ENCODE peak calls at places on chromosomes 4 and X, in five cellular contexts. L, T, D, Z and F are unnamed samples.

GRCh38 chrX:10569946-10570345 is 50.4 kb downstream of the MID1 start:
- DNase-seq in D (no peak), T (no peak), L (no peak), Z (no peak), F (no peak)

GRCh38 chr4:143359794-143360193 is 23.1 kb downstream of the GAB1 start:
- DNase-seq in Z (no peak), D (no peak), L (no peak), T (no peak), F (no peak)

GRCh38 chr4:16026155-16026761 is 57.6 kb downstream of the PROM1 start:
- DNase-seq in T (peak), D (peak), Z (no peak), L (peak), F (peak)

GRCh38 chr4:71411976-71412375 is 73.2 kb downstream of the SLC4A4 start:
- DNase-seq in T (no peak), D (no peak), L (no peak), Z (no peak), F (no peak)

GRCh38 chr4:74675673-74676279 is 118.5 kb downstream of the BTC start:
- DNase-seq in Z (no peak), T (peak), L (no peak), D (peak), F (peak)

GRCh38 chr4:173252024-173252935 is 81.9 kb downstream of the HMGB2 start:
- DNase-seq in Z (no peak), T (no peak), D (peak), L (peak), F (peak)

GRCh38 chrX:39736219-39737211 is 361.2 kb downstream of the BCOR start:
- DNase-seq in T (peak), Z (no peak), D (no peak), L (no peak), F (no peak)

GRCh38 chr4:21948347-21949072 is at the start of gene KCNIP4:
- DNase-seq in Z (no peak), L (no peak), T (peak), D (no peak), F (no peak)

GRCh38 chrX:13268874-13269273 is 51.0 kb downstream of the ATXN3L start:
- DNase-seq in T (no peak), L (no peak), Z (no peak), D (no peak), F (no peak)

GRCh38 chrX:13263560-13264251 is 56.1 kb downstream of the ATXN3L start:
- DNase-seq in D (no peak), T (no peak), L (peak), Z (no peak), F (no peak)

GRCh38 chrX:13270360-13270759 is 49.5 kb downstream of the ATXN3L start:
- DNase-seq in T (no peak), D (no peak), L (no peak), Z (no peak), F (no peak)

GRCh38 chrX:13265549-13266132 is 54.2 kb downstream of the ATXN3L start:
- DNase-seq in L (no peak), Z (no peak), T (no peak), D (no peak), F (no peak)

GRCh38 chrX:13266641-13267420 is 53.0 kb downstream of the ATXN3L start:
- DNase-seq in Z (no peak), T (no peak), D (no peak), L (no peak), F (no peak)
- TF ChIP-seq YY1 in Z (no peak), T (no peak), D (no peak), L (no peak), F (no peak)

DNA sequence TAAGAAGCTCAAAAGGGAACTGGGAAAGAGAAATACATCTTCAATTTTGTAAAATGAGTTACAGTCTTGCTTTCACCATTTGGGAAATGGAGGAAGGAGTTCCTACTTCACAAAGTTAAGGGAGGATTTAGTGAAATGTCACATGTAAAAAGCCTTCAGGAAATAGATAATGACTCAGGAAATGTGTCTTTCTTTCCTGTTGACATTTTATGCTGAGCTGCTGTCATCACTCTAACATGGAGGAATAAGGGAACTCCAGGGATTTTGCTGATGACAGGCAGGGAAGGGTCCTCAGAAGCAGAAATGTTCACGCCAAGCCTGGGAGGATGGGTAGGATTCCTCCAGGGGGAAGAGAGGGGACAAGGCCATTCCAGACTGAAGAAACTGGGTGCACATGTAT is 251.1 kb downstream of the USP46 start:
- DNase-seq in Z (no peak), D (no peak), L (no peak), T (no peak), F (no peak)
- TF ChIP-seq EP300 in Z (no peak), D (no peak), L (no peak), T (no peak), F (no peak)

GRCh38 chr4:109410776-109411175 is 22.8 kb upstream of the SEC24B start:
- DNase-seq in D (no peak), L (no peak), Z (no peak), T (no peak), F (no peak)
- TF ChIP-seq YY1 in D (no peak), L (no peak), Z (no peak), T (no peak), F (no peak)

GRCh38 chrX:106927700-106928099 is 7.5 kb downstream of the CLDN2 start:
- DNase-seq in D (peak), L (no peak), T (no peak), Z (no peak), F (no peak)
- TF ChIP-seq EP300 in D (no peak), L (no peak), T (no peak), Z (no peak), F (no peak)